ENCODE peak calls at places on chromosomes 4 and X, in nine cellular contexts. One of them, this sample, is unnamed.

GRCh38 chrX:71917621-71918341 is 7.1 kb downstream of the NHSL2 start:
- DNase-seq in sciatic nerve: no peak
- DNase-seq in astrocyte: peak
- DNase-seq in progenitor cell of endocrine pancreas: no peak
- DNase-seq in DMS 273 treated with DMSO at 0.1 percent for 48 hours: no peak
- DNase-seq in stimulated activated CD4-positive, alpha-beta T cell treated with anti-CD3 and anti-CD28 coated beads, Interleukin-1b, Interleukin-23, amount 100 ng/mL, for 24 hours: no peak
- DNase-seq in amniotic stem cell: no peak
- DNase-seq in stimulated activated CD8-positive, alpha-beta memory T cell treated with anti-CD3 and anti-CD28 coated beads, Interleukin-15, amount 100 ng/mL, for 4 hours: no peak
- DNase-seq in CD8-positive, alpha-beta memory T cell: no peak
- DNase-seq in this sample: peak

GRCh38 chrX:87006561-87006960 is 511.0 kb upstream of the KLHL4 start:
- DNase-seq in stimulated activated CD4-positive, alpha-beta T cell treated with anti-CD3 and anti-CD28 coated beads, Interleukin-1b, Interleukin-23, amount 100 ng/mL, for 24 hours: no peak
- DNase-seq in progenitor cell of endocrine pancreas: no peak
- DNase-seq in amniotic stem cell: no peak
- DNase-seq in stimulated activated CD8-positive, alpha-beta memory T cell treated with anti-CD3 and anti-CD28 coated beads, Interleukin-15, amount 100 ng/mL, for 4 hours: no peak
- DNase-seq in sciatic nerve: no peak
- DNase-seq in astrocyte: no peak
- DNase-seq in CD8-positive, alpha-beta memory T cell: no peak
- DNase-seq in DMS 273 treated with DMSO at 0.1 percent for 48 hours: no peak
- DNase-seq in this sample: no peak

GRCh38 chr4:139521764-139522373 is 34.1 kb downstream of the SETD7 start:
- DNase-seq in astrocyte: no peak
- DNase-seq in DMS 273 treated with DMSO at 0.1 percent for 48 hours: no peak
- DNase-seq in CD8-positive, alpha-beta memory T cell: no peak
- DNase-seq in sciatic nerve: no peak
- DNase-seq in amniotic stem cell: no peak
- DNase-seq in progenitor cell of endocrine pancreas: no peak
- DNase-seq in stimulated activated CD8-positive, alpha-beta memory T cell treated with anti-CD3 and anti-CD28 coated beads, Interleukin-15, amount 100 ng/mL, for 4 hours: no peak
- DNase-seq in stimulated activated CD4-positive, alpha-beta T cell treated with anti-CD3 and anti-CD28 coated beads, Interleukin-1b, Interleukin-23, amount 100 ng/mL, for 24 hours: no peak
- DNase-seq in this sample: no peak

GRCh38 chrX:105752334-105752733 is 70.0 kb upstream of the NRK start:
- DNase-seq in amniotic stem cell: no peak
- DNase-seq in stimulated activated CD8-positive, alpha-beta memory T cell treated with anti-CD3 and anti-CD28 coated beads, Interleukin-15, amount 100 ng/mL, for 4 hours: no peak
- DNase-seq in DMS 273 treated with DMSO at 0.1 percent for 48 hours: no peak
- DNase-seq in sciatic nerve: no peak
- DNase-seq in stimulated activated CD4-positive, alpha-beta T cell treated with anti-CD3 and anti-CD28 coated beads, Interleukin-1b, Interleukin-23, amount 100 ng/mL, for 24 hours: no peak
- DNase-seq in progenitor cell of endocrine pancreas: no peak
- DNase-seq in astrocyte: no peak
- DNase-seq in CD8-positive, alpha-beta memory T cell: no peak
- DNase-seq in this sample: no peak

GRCh38 chr4:7806080-7806630 is 133.5 kb downstream of the AFAP1 start:
- DNase-seq in stimulated activated CD4-positive, alpha-beta T cell treated with anti-CD3 and anti-CD28 coated beads, Interleukin-1b, Interleukin-23, amount 100 ng/mL, for 24 hours: no peak
- DNase-seq in progenitor cell of endocrine pancreas: no peak
- DNase-seq in DMS 273 treated with DMSO at 0.1 percent for 48 hours: no peak
- DNase-seq in CD8-positive, alpha-beta memory T cell: no peak
- DNase-seq in astrocyte: peak
- DNase-seq in amniotic stem cell: no peak
- DNase-seq in sciatic nerve: peak
- DNase-seq in stimulated activated CD8-positive, alpha-beta memory T cell treated with anti-CD3 and anti-CD28 coated beads, Interleukin-15, amount 100 ng/mL, for 4 hours: no peak
- DNase-seq in this sample: no peak

GRCh38 chr4:119526786-119527550 is 101.6 kb downstream of the PDE5A start:
- DNase-seq in progenitor cell of endocrine pancreas: no peak
- DNase-seq in amniotic stem cell: no peak
- DNase-seq in sciatic nerve: no peak
- DNase-seq in CD8-positive, alpha-beta memory T cell: no peak
- DNase-seq in DMS 273 treated with DMSO at 0.1 percent for 48 hours: no peak
- DNase-seq in stimulated activated CD4-positive, alpha-beta T cell treated with anti-CD3 and anti-CD28 coated beads, Interleukin-1b, Interleukin-23, amount 100 ng/mL, for 24 hours: no peak
- DNase-seq in astrocyte: peak
- DNase-seq in stimulated activated CD8-positive, alpha-beta memory T cell treated with anti-CD3 and anti-CD28 coated beads, Interleukin-15, amount 100 ng/mL, for 4 hours: no peak
- DNase-seq in this sample: peak

GRCh38 chrX:134144231-134144630 is 92.8 kb upstream of the CCDC160 start:
- DNase-seq in DMS 273 treated with DMSO at 0.1 percent for 48 hours: no peak
- DNase-seq in stimulated activated CD8-positive, alpha-beta memory T cell treated with anti-CD3 and anti-CD28 coated beads, Interleukin-15, amount 100 ng/mL, for 4 hours: no peak
- DNase-seq in amniotic stem cell: no peak
- DNase-seq in astrocyte: no peak
- DNase-seq in sciatic nerve: no peak
- DNase-seq in progenitor cell of endocrine pancreas: no peak
- DNase-seq in stimulated activated CD4-positive, alpha-beta T cell treated with anti-CD3 and anti-CD28 coated beads, Interleukin-1b, Interleukin-23, amount 100 ng/mL, for 24 hours: no peak
- DNase-seq in CD8-positive, alpha-beta memory T cell: no peak
- DNase-seq in this sample: peak

GRCh38 chr4:8353912-8354453 is 84.4 kb downstream of the HTRA3 start:
- DNase-seq in stimulated activated CD4-positive, alpha-beta T cell treated with anti-CD3 and anti-CD28 coated beads, Interleukin-1b, Interleukin-23, amount 100 ng/mL, for 24 hours: no peak
- DNase-seq in sciatic nerve: peak
- DNase-seq in stimulated activated CD8-positive, alpha-beta memory T cell treated with anti-CD3 and anti-CD28 coated beads, Interleukin-15, amount 100 ng/mL, for 4 hours: no peak
- DNase-seq in amniotic stem cell: peak
- DNase-seq in CD8-positive, alpha-beta memory T cell: no peak
- DNase-seq in astrocyte: peak
- DNase-seq in progenitor cell of endocrine pancreas: no peak
- DNase-seq in DMS 273 treated with DMSO at 0.1 percent for 48 hours: no peak
- DNase-seq in this sample: peak

GRCh38 chr4:102285831-102286230 is 59.5 kb downstream of the SLC39A8 start:
- DNase-seq in sciatic nerve: no peak
- DNase-seq in progenitor cell of endocrine pancreas: no peak
- DNase-seq in CD8-positive, alpha-beta memory T cell: no peak
- DNase-seq in astrocyte: no peak
- DNase-seq in amniotic stem cell: no peak
- DNase-seq in DMS 273 treated with DMSO at 0.1 percent for 48 hours: no peak
- DNase-seq in stimulated activated CD4-positive, alpha-beta T cell treated with anti-CD3 and anti-CD28 coated beads, Interleukin-1b, Interleukin-23, amount 100 ng/mL, for 24 hours: no peak
- DNase-seq in stimulated activated CD8-positive, alpha-beta memory T cell treated with anti-CD3 and anti-CD28 coated beads, Interleukin-15, amount 100 ng/mL, for 4 hours: no peak
- DNase-seq in this sample: peak

GRCh38 chr4:76055005-76055404 is 19.1 kb upstream of the CXCL11 start:
- DNase-seq in CD8-positive, alpha-beta memory T cell: no peak
- DNase-seq in stimulated activated CD8-positive, alpha-beta memory T cell treated with anti-CD3 and anti-CD28 coated beads, Interleukin-15, amount 100 ng/mL, for 4 hours: no peak
- DNase-seq in stimulated activated CD4-positive, alpha-beta T cell treated with anti-CD3 and anti-CD28 coated beads, Interleukin-1b, Interleukin-23, amount 100 ng/mL, for 24 hours: no peak
- DNase-seq in DMS 273 treated with DMSO at 0.1 percent for 48 hours: no peak
- DNase-seq in progenitor cell of endocrine pancreas: no peak
- DNase-seq in astrocyte: no peak
- DNase-seq in sciatic nerve: no peak
- DNase-seq in amniotic stem cell: no peak
- DNase-seq in this sample: no peak